ENCODE peak calls at places on chromosomes 6 and 20, in ten cellular contexts. S, P, N, A, G, U, O, X, W and V are unnamed samples.

GRCh38 chr6:324729-325125 is 32.4 kb downstream of the DUSP22 start:
- DNase-seq in S (no peak), P (no peak), N (no peak), A (no peak), G (no peak), U (no peak), O (no peak), X (no peak), W (no peak), V (no peak)

GRCh38 chr6:130776287-130776925 is 50.8 kb upstream of the SMLR1 start:
- DNase-seq in S (no peak), P (no peak), N (no peak), A (no peak), G (no peak), U (peak; percentile 68), O (peak; percentile 33), X (no peak), W (no peak), V (no peak)

GRCh38 chr6:3296537-3297453 is 38.0 kb downstream of the PSMG4 start:
- DNase-seq in S (peak; percentile 15), P (no peak), N (no peak), A (no peak), G (no peak), U (no peak), O (no peak), X (no peak), W (peak; percentile 75), V (no peak)

GRCh38 chr6:19478992-19479391 is 358.2 kb upstream of the ID4 start:
- DNase-seq in S (peak; percentile 11), P (no peak), N (no peak), A (no peak), G (no peak), U (no peak), O (no peak), X (no peak), W (no peak), V (no peak)

GRCh38 chr6:161038229-161039003 is 46.8 kb downstream of the MAP3K4 start:
- DNase-seq in S (peak; percentile 96), P (no peak), N (peak; percentile 78), A (no peak), G (no peak), U (peak; percentile 32), O (no peak), X (peak; percentile 26), W (peak; percentile 79), V (peak; percentile 32)

GRCh38 chr6:43083041-43083669 is 7.0 kb downstream of the PTK7 start:
- DNase-seq in S (no peak), P (no peak), N (no peak), A (no peak), G (no peak), U (no peak), O (peak; percentile 15), X (no peak), W (no peak), V (no peak)

GRCh38 chr6:73652637-73653570 is 888 bp downstream of the SLC17A5 start:
- DNase-seq in S (peak; percentile 41), P (peak; percentile 77), N (peak; percentile 66), A (no peak), G (peak; percentile 74), U (peak; percentile 82), O (peak; percentile 67), X (peak; percentile 75), W (peak; percentile 60), V (peak; percentile 86)

GRCh38 chr6:38193051-38193450 is 373.5 kb downstream of the ZFAND3 start:
- DNase-seq in S (no peak), P (no peak), N (no peak), A (no peak), G (no peak), U (no peak), O (no peak), X (no peak), W (no peak), V (no peak)

GRCh38 chr20:37378420-37378784 is 32.5 kb downstream of the SRC start:
- DNase-seq in S (no peak), P (no peak), N (no peak), A (no peak), G (no peak), U (no peak), O (no peak), X (no peak), W (no peak), V (no peak)

GRCh38 chr20:37355252-37356180 is 9.6 kb downstream of the SRC start:
- DNase-seq in S (no peak), P (no peak), N (no peak), A (no peak), G (no peak), U (no peak), O (no peak), X (no peak), W (no peak), V (no peak)

GRCh38 chr6:37630281-37630799 is 67.3 kb downstream of the MDGA1 start:
- DNase-seq in S (peak; percentile 100), P (no peak), N (peak; percentile 99), A (no peak), G (no peak), U (no peak), O (peak; percentile 99), X (no peak), W (peak; percentile 95), V (no peak)

GRCh38 chr6:16338577-16339262 is 100.3 kb downstream of the GMPR start:
- DNase-seq in S (peak; percentile 100), P (no peak), N (peak; percentile 98), A (no peak), G (peak; percentile 83), U (no peak), O (peak; percentile 12), X (peak; percentile 53), W (peak; percentile 98), V (peak; percentile 14)

GRCh38 chr6:157668034-157668401 is 155.0 kb upstream of the SNX9 start:
- DNase-seq in S (no peak), P (no peak), N (no peak), A (no peak), G (no peak), U (no peak), O (no peak), X (no peak), W (no peak), V (no peak)

GRCh38 chr6:22551280-22551679 is 18.1 kb upstream of the HDGFL1 start:
- DNase-seq in S (peak; percentile 59), P (no peak), N (no peak), A (no peak), G (no peak), U (no peak), O (no peak), X (no peak), W (no peak), V (no peak)

GRCh38 chr6:72620866-72621242 is 1.0 kb upstream of the KCNQ5 start:
- DNase-seq in S (no peak), P (no peak), N (no peak), A (no peak), G (no peak), U (no peak), O (no peak), X (peak; percentile 3), W (no peak), V (no peak)